ENCODE peak calls at places on chromosomes 4 and X, in four cellular contexts. V is H9, H is mesenchymal stem cell, I is neuronal stem cell. J is an unnamed sample.

GRCh38 chrX:143455045-143455444 is 62.2 kb downstream of the SPANXN3 start:
- DNase-seq in I (no peak), H (no peak), V (no peak), J (peak; percentile 20)

GRCh38 chr4:74109116-74109791 is 10.3 kb upstream of the CXCL2 start:
- DNase-seq in H (peak; percentile 95), V (peak; percentile 62), I (no peak), J (peak; percentile 97)

GRCh38 chrX:154399527-154400368 is 1.6 kb downstream of the RPL10 start:
- DNase-seq in H (no peak), V (no peak), I (no peak), J (no peak)

GRCh38 chrX:152451731-152451980 is 541 bp upstream of the GABRA3 start:
- DNase-seq in I (no peak), V (no peak), H (no peak), J (peak; percentile 28)

GRCh38 chrX:153181822-153182221 is 2.7 kb downstream of the MAGEA1 start:
- DNase-seq in V (no peak), I (no peak), H (no peak), J (no peak)

GRCh38 chr4:17884063-17884462 is 73.3 kb downstream of the NCAPG start:
- DNase-seq in H (no peak), I (no peak), V (no peak), J (no peak)

GRCh38 chr4:87543835-87544461 is 14.8 kb upstream of the SPARCL1 start:
- DNase-seq in H (peak; percentile 47), I (no peak), V (no peak), J (no peak)

GRCh38 chr4:42306221-42307109 is 90.8 kb upstream of the SHISA3 start:
- DNase-seq in I (no peak), V (no peak), H (no peak), J (no peak)

GRCh38 chrX:86806786-86807185 is 658.5 kb downstream of the DACH2 start:
- DNase-seq in H (peak; percentile 34), V (peak; percentile 28), I (no peak), J (no peak)

GRCh38 chr4:98801259-98801725 is 127.6 kb downstream of the EIF4E start:
- DNase-seq in H (no peak), V (no peak), I (peak; percentile 23), J (no peak)

GRCh38 chrX:154990496-154990895 is 32.0 kb downstream of the F8 start:
- DNase-seq in I (no peak), V (no peak), H (no peak), J (no peak)

GRCh38 chrX:51860679-51861078 is 32.7 kb upstream of the MAGED1 start:
- DNase-seq in H (peak; percentile 35), V (peak; percentile 43), I (peak; percentile 11), J (peak; percentile 47)

GRCh38 chrX:13495232-13495631 is 74.2 kb upstream of the EGFL6 start:
- DNase-seq in H (no peak), V (no peak), I (no peak), J (no peak)

GRCh38 chr4:168995537-168996295 is 14.3 kb downstream of the CBR4 start:
- DNase-seq in V (no peak), H (peak; percentile 34), I (no peak), J (no peak)

GRCh38 chr4:57437649-57438048 is 327.5 kb upstream of the IGFBP7 start:
- DNase-seq in H (no peak), V (no peak), I (no peak), J (no peak)

GRCh38 chr4:57443308-57444243 is 333.4 kb upstream of the IGFBP7 start:
- DNase-seq in H (no peak), V (no peak), I (no peak), J (no peak)

GRCh38 chr4:57442241-57442640 is 332.1 kb upstream of the IGFBP7 start:
- DNase-seq in H (no peak), V (no peak), I (no peak), J (no peak)

GRCh38 chr4:57448452-57448851 is 338.3 kb upstream of the IGFBP7 start:
- DNase-seq in I (no peak), V (no peak), H (no peak), J (no peak)

DNA sequence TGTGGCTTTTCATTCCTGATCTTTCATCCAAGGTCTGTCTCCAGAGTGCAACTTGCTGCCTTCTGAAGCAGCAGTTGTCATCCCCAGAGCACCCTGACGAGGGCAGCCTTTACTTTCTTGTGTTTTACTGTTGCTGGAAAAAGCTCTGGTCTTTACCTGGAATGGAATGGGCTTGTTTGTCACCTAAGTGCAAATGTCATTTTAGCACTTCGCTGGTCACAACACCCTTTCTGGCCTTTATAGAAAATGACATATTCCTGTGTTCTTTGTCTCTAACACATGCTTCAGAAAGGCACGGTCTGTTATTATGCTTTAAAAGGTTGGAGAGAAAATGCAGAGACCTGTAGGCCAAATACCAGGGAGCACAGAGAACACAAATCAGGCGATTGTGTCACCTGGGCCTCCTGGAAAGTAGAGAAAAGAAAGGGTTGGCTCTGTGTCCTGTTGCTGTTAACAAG is 332.7 kb upstream of the IGFBP7 start:
- DNase-seq in V (peak; percentile 75), H (peak; percentile 23), I (peak; percentile 56), J (peak; percentile 77)
- H2AK5ac ChIP-seq in V (no peak overlapping the region), H (no peak overlapping the region), I (no peak overlapping the region), J (no peak overlapping the region)

DNA sequence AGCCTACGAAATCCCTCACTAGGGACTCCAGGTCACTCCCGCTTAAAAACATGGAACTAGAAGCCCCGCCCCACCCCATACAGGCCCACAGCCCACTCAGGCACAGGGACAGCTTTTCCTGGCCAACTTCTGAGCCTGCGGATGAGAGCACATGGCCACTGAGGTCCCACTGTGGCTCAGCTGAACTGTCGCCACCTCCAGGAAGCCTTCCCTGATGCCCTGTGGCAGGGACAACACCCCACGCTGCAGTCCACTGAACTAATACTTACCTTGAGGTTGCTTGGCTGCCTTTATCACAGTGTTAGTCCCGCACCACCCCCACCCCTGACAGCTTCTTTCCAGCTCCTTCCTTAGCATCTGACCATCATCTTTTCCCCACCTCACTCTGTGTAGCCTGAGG is 39.3 kb upstream of the MAN2B2 start:
- DNase-seq in I (no peak), H (no peak), V (no peak), J (no peak)
- H2BK12ac ChIP-seq in I (no peak overlapping the region), H (no peak overlapping the region), V (no peak overlapping the region), J (no peak overlapping the region)

GRCh38 chr4:139534287-139534950 is 21.6 kb downstream of the SETD7 start:
- DNase-seq in I (no peak), V (no peak), H (no peak), J (no peak)
- H3K79me1 ChIP-seq in I (no peaks in the 10 kb centered on the region), V (no peaks in the 10 kb centered on the region), H (peaks cover 19% of the 10 kb centered on the region), J (no peaks in the 10 kb centered on the region)

GRCh38 chr4:55546633-55547460 is at the start of gene CLOCK:
- DNase-seq in H (peak; percentile 92), V (peak; percentile 86), I (peak; percentile 92), J (peak; percentile 75)

GRCh38 chr4:55545133-55545532 is 1.6 kb downstream of the CLOCK start:
- DNase-seq in H (peak; percentile 47), V (no peak), I (no peak), J (no peak)

GRCh38 chr4:55547461-55547770 is 707 bp upstream of the CLOCK start:
- DNase-seq in V (no peak), H (no peak), I (no peak), J (peak; percentile 37)

GRCh38 chr4:55545681-55546632 is 752 bp downstream of the CLOCK start:
- DNase-seq in V (peak; percentile 55), H (peak; percentile 83), I (peak; percentile 55), J (peak; percentile 77)

GRCh38 chr4:55543858-55544257 is 2.9 kb downstream of the CLOCK start:
- DNase-seq in H (peak; percentile 23), I (no peak), V (no peak), J (no peak)
- H2AK5ac ChIP-seq in H (no peak overlapping the region), I (no peak overlapping the region), V (no peak overlapping the region), J (no peak overlapping the region)

GRCh38 chr4:1534876-1535526 is 128.8 kb upstream of the NKX1-1 start:
- DNase-seq in V (no peak), H (no peak), I (no peak), J (no peak)
- H2BK12ac ChIP-seq in V (no peak overlapping the region), H (no peak overlapping the region), I (peak overlapping the region; percentile 99), J (no peak overlapping the region)

GRCh38 chr4:147815741-147816140 is 83.9 kb downstream of the ARHGAP10 start:
- DNase-seq in V (no peak), I (no peak), H (no peak), J (no peak)
- H3K79me1 ChIP-seq in V (no peaks in the 10 kb centered on the region), I (no peaks in the 10 kb centered on the region), H (peaks cover 48% of the 10 kb centered on the region), J (no peaks in the 10 kb centered on the region)

GRCh38 chrX:44875185-44875489 is 2.1 kb downstream of the KDM6A start:
- DNase-seq in V (no peak), H (no peak), I (no peak), J (no peak)

GRCh38 chrX:44872817-44873414 is at the start of gene KDM6A:
- DNase-seq in I (peak; percentile 92), V (peak; percentile 98), H (peak; percentile 95), J (peak; percentile 93)

GRCh38 chrX:44874481-44875184 is 1.6 kb downstream of the KDM6A start:
- DNase-seq in H (peak; percentile 65), V (no peak), I (no peak), J (no peak)

GRCh38 chrX:44872319-44872816 is 620 bp upstream of the KDM6A start:
- DNase-seq in I (no peak), H (peak; percentile 42), V (no peak), J (no peak)

DNA sequence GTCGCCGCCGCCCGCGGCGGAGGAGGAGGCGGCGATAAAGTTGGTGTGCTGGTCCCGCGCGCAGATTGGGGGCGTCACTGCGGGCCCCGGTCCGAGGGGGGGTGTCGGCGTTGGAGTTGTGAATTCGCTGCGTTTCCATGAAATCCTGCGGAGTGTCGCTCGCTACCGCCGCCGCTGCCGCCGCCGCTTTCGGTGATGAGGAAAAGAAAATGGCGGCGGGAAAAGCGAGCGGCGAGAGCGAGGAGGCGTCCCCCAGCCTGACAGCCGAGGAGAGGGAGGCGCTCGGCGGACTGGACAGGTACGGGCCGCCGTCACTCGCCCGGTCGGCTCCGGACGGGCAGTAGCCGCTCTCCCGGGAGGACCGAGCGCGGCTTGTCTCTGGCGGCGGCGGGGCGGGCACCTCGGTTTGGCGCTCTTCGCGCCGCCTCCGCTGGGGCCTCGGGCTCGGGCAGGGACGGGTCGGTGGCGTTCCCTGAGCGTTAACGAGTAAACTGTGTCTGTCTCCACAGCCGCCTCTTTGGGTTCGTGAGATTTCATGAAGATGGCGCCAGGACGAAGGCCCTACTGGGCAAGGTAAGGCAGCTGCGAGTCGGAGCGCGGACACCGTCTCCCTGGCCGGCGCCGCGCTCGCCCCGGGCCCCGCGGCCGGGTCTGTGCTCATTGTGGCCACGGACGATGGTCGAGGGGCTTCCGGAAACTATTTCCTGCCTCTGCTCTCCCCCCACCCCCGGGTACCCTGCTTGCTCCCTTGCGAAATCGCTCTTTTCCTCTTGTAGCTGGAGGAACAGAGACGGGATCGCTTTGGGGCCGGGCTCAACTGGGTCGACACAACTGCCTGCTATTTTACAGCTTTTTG is 655 bp downstream of the KDM6A start:
- DNase-seq in I (no peak), V (no peak), H (peak; percentile 51), J (no peak)
- H2AK5ac ChIP-seq in I (no peak overlapping the region), V (no peak overlapping the region), H (no peak overlapping the region), J (peak overlapping the region; percentile 32)

DNA sequence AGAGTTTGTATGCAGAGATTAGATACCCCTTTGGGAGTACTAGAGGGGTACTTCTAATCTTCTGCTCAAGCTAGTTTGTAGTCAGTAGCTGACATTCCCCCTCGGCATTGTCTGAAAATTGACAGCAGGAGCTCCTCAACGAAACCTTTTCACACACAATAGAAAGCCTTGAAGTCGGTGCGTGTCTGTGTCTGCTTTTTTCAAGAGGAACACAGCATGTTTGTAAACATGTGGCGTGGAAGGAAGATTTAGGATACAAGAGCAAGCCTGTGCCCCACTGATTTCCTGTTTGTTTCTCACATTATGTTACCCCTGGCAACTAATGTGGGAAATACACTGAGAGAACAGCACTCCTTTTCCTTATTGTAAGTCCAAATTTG is 252.6 kb downstream of the ANKRD50 start:
- DNase-seq in V (peak; percentile 34), H (peak; percentile 98), I (peak; percentile 45), J (no peak)
- H2BK12ac ChIP-seq in V (no peak overlapping the region), H (no peak overlapping the region), I (no peak overlapping the region), J (no peak overlapping the region)